ENCODE peak calls at places on chromosomes 5 and 9, in eight cellular contexts. One of them, this sample, is unnamed.

GRCh38 chr9:97535771-97536170 is 34.3 kb downstream of the TMOD1 start:
- DNase-seq in HTR-8/SVneo: no peak
- DNase-seq in GM10248: no peak
- DNase-seq in stimulated activated CD4-positive, alpha-beta T cell treated with anti-CD3 and anti-CD28 coated beads, Interleukin-15, amount 100 ng/mL, for 1 hour: no peak
- DNase-seq in SIG-M5: no peak
- DNase-seq in uterus: peak
- DNase-seq in cerebellar cortex: no peak
- DNase-seq in RWPE1: no peak
- DNase-seq in this sample: peak

GRCh38 chr5:62682059-62682458 is 103.4 kb downstream of the LRRC70 start:
- DNase-seq in HTR-8/SVneo: no peak
- DNase-seq in GM10248: no peak
- DNase-seq in stimulated activated CD4-positive, alpha-beta T cell treated with anti-CD3 and anti-CD28 coated beads, Interleukin-15, amount 100 ng/mL, for 1 hour: no peak
- DNase-seq in SIG-M5: no peak
- DNase-seq in uterus: no peak
- DNase-seq in cerebellar cortex: no peak
- DNase-seq in RWPE1: no peak
- DNase-seq in this sample: no peak

GRCh38 chr9:77449177-77450092 is 198.7 kb downstream of the GNA14 start:
- DNase-seq in HTR-8/SVneo: no peak
- DNase-seq in GM10248: no peak
- DNase-seq in stimulated activated CD4-positive, alpha-beta T cell treated with anti-CD3 and anti-CD28 coated beads, Interleukin-15, amount 100 ng/mL, for 1 hour: no peak
- DNase-seq in SIG-M5: no peak
- DNase-seq in uterus: no peak
- DNase-seq in cerebellar cortex: no peak
- DNase-seq in RWPE1: peak
- DNase-seq in this sample: no peak

GRCh38 chr5:57210633-57211032 is 36.8 kb downstream of the GPBP1 start:
- DNase-seq in HTR-8/SVneo: no peak
- DNase-seq in GM10248: no peak
- DNase-seq in stimulated activated CD4-positive, alpha-beta T cell treated with anti-CD3 and anti-CD28 coated beads, Interleukin-15, amount 100 ng/mL, for 1 hour: no peak
- DNase-seq in SIG-M5: no peak
- DNase-seq in uterus: no peak
- DNase-seq in cerebellar cortex: no peak
- DNase-seq in RWPE1: no peak
- DNase-seq in this sample: no peak

GRCh38 chr5:91030521-91031395 is 352.4 kb downstream of the ARRDC3 start:
- DNase-seq in HTR-8/SVneo: no peak
- DNase-seq in GM10248: no peak
- DNase-seq in stimulated activated CD4-positive, alpha-beta T cell treated with anti-CD3 and anti-CD28 coated beads, Interleukin-15, amount 100 ng/mL, for 1 hour: no peak
- DNase-seq in SIG-M5: no peak
- DNase-seq in uterus: no peak
- DNase-seq in cerebellar cortex: no peak
- DNase-seq in RWPE1: no peak
- DNase-seq in this sample: no peak

GRCh38 chr5:82909816-82910215 is 167.4 kb downstream of the TMEM167A start:
- DNase-seq in HTR-8/SVneo: no peak
- DNase-seq in GM10248: no peak
- DNase-seq in stimulated activated CD4-positive, alpha-beta T cell treated with anti-CD3 and anti-CD28 coated beads, Interleukin-15, amount 100 ng/mL, for 1 hour: no peak
- DNase-seq in SIG-M5: no peak
- DNase-seq in uterus: no peak
- DNase-seq in cerebellar cortex: no peak
- DNase-seq in RWPE1: no peak
- DNase-seq in this sample: no peak

GRCh38 chr5:55187370-55187769 is 14.4 kb upstream of the CDC20B start:
- DNase-seq in HTR-8/SVneo: peak
- DNase-seq in GM10248: no peak
- DNase-seq in stimulated activated CD4-positive, alpha-beta T cell treated with anti-CD3 and anti-CD28 coated beads, Interleukin-15, amount 100 ng/mL, for 1 hour: no peak
- DNase-seq in SIG-M5: no peak
- DNase-seq in uterus: no peak
- DNase-seq in cerebellar cortex: peak
- DNase-seq in RWPE1: peak
- DNase-seq in this sample: no peak

GRCh38 chr5:52922384-52922783 is 66.8 kb upstream of the ITGA2 start:
- DNase-seq in HTR-8/SVneo: peak
- DNase-seq in GM10248: no peak
- DNase-seq in stimulated activated CD4-positive, alpha-beta T cell treated with anti-CD3 and anti-CD28 coated beads, Interleukin-15, amount 100 ng/mL, for 1 hour: no peak
- DNase-seq in SIG-M5: no peak
- DNase-seq in uterus: no peak
- DNase-seq in cerebellar cortex: no peak
- DNase-seq in RWPE1: peak
- DNase-seq in this sample: no peak

GRCh38 chr9:37436540-37436939 is 14.0 kb downstream of the GRHPR start:
- DNase-seq in HTR-8/SVneo: no peak
- DNase-seq in GM10248: no peak
- DNase-seq in stimulated activated CD4-positive, alpha-beta T cell treated with anti-CD3 and anti-CD28 coated beads, Interleukin-15, amount 100 ng/mL, for 1 hour: no peak
- DNase-seq in SIG-M5: no peak
- DNase-seq in uterus: no peak
- DNase-seq in cerebellar cortex: no peak
- DNase-seq in RWPE1: no peak
- DNase-seq in this sample: no peak

GRCh38 chr9:131266301-131267229 is 9.7 kb downstream of the FAM78A start:
- DNase-seq in HTR-8/SVneo: no peak
- DNase-seq in GM10248: no peak
- DNase-seq in stimulated activated CD4-positive, alpha-beta T cell treated with anti-CD3 and anti-CD28 coated beads, Interleukin-15, amount 100 ng/mL, for 1 hour: no peak
- DNase-seq in SIG-M5: no peak
- DNase-seq in uterus: no peak
- DNase-seq in cerebellar cortex: no peak
- DNase-seq in RWPE1: no peak
- DNase-seq in this sample: no peak

GRCh38 chr5:135880278-135880677 is 15.4 kb downstream of the IL9 start:
- DNase-seq in HTR-8/SVneo: peak
- DNase-seq in GM10248: no peak
- DNase-seq in stimulated activated CD4-positive, alpha-beta T cell treated with anti-CD3 and anti-CD28 coated beads, Interleukin-15, amount 100 ng/mL, for 1 hour: no peak
- DNase-seq in SIG-M5: no peak
- DNase-seq in uterus: no peak
- DNase-seq in cerebellar cortex: no peak
- DNase-seq in RWPE1: no peak
- DNase-seq in this sample: no peak

GRCh38 chr9:5510360-5510931 is at the start of gene PDCD1LG2:
- DNase-seq in HTR-8/SVneo: no peak
- DNase-seq in GM10248: peak
- DNase-seq in stimulated activated CD4-positive, alpha-beta T cell treated with anti-CD3 and anti-CD28 coated beads, Interleukin-15, amount 100 ng/mL, for 1 hour: no peak
- DNase-seq in SIG-M5: no peak
- DNase-seq in uterus: no peak
- DNase-seq in cerebellar cortex: no peak
- DNase-seq in RWPE1: no peak
- DNase-seq in this sample: no peak

GRCh38 chr9:6894135-6894534 is 136.4 kb downstream of the KDM4C start:
- DNase-seq in HTR-8/SVneo: no peak
- DNase-seq in GM10248: peak
- DNase-seq in stimulated activated CD4-positive, alpha-beta T cell treated with anti-CD3 and anti-CD28 coated beads, Interleukin-15, amount 100 ng/mL, for 1 hour: no peak
- DNase-seq in SIG-M5: no peak
- DNase-seq in uterus: no peak
- DNase-seq in cerebellar cortex: no peak
- DNase-seq in RWPE1: no peak
- DNase-seq in this sample: no peak

GRCh38 chr5:123097483-123097870 is 8.4 kb downstream of the PRDM6 start:
- DNase-seq in HTR-8/SVneo: no peak
- DNase-seq in GM10248: no peak
- DNase-seq in stimulated activated CD4-positive, alpha-beta T cell treated with anti-CD3 and anti-CD28 coated beads, Interleukin-15, amount 100 ng/mL, for 1 hour: no peak
- DNase-seq in SIG-M5: no peak
- DNase-seq in uterus: no peak
- DNase-seq in cerebellar cortex: no peak
- DNase-seq in RWPE1: no peak
- DNase-seq in this sample: no peak

GRCh38 chr5:176587398-176587797 is 22.6 kb downstream of the GPRIN1 start:
- DNase-seq in HTR-8/SVneo: no peak
- DNase-seq in GM10248: no peak
- DNase-seq in stimulated activated CD4-positive, alpha-beta T cell treated with anti-CD3 and anti-CD28 coated beads, Interleukin-15, amount 100 ng/mL, for 1 hour: no peak
- DNase-seq in SIG-M5: no peak
- DNase-seq in uterus: no peak
- DNase-seq in cerebellar cortex: no peak
- DNase-seq in RWPE1: no peak
- DNase-seq in this sample: no peak

GRCh38 chr9:125829743-125830142 is 82.6 kb downstream of the PBX3 start:
- DNase-seq in HTR-8/SVneo: no peak
- DNase-seq in GM10248: peak
- DNase-seq in stimulated activated CD4-positive, alpha-beta T cell treated with anti-CD3 and anti-CD28 coated beads, Interleukin-15, amount 100 ng/mL, for 1 hour: peak
- DNase-seq in SIG-M5: no peak
- DNase-seq in uterus: no peak
- DNase-seq in cerebellar cortex: no peak
- DNase-seq in RWPE1: no peak
- DNase-seq in this sample: no peak

GRCh38 chr9:90767523-90768100 is 34.0 kb upstream of the SYK start:
- DNase-seq in HTR-8/SVneo: no peak
- DNase-seq in GM10248: no peak
- DNase-seq in stimulated activated CD4-positive, alpha-beta T cell treated with anti-CD3 and anti-CD28 coated beads, Interleukin-15, amount 100 ng/mL, for 1 hour: no peak
- DNase-seq in SIG-M5: no peak
- DNase-seq in uterus: no peak
- DNase-seq in cerebellar cortex: no peak
- DNase-seq in RWPE1: no peak
- DNase-seq in this sample: no peak

GRCh38 chr9:89701221-89701798 is 96.5 kb downstream of the GADD45G start:
- DNase-seq in HTR-8/SVneo: no peak
- DNase-seq in GM10248: peak
- DNase-seq in stimulated activated CD4-positive, alpha-beta T cell treated with anti-CD3 and anti-CD28 coated beads, Interleukin-15, amount 100 ng/mL, for 1 hour: peak
- DNase-seq in SIG-M5: no peak
- DNase-seq in uterus: peak
- DNase-seq in cerebellar cortex: no peak
- DNase-seq in RWPE1: no peak
- DNase-seq in this sample: no peak

GRCh38 chr5:57989378-57989777 is 470.5 kb downstream of the PLK2 start:
- DNase-seq in HTR-8/SVneo: no peak
- DNase-seq in GM10248: no peak
- DNase-seq in stimulated activated CD4-positive, alpha-beta T cell treated with anti-CD3 and anti-CD28 coated beads, Interleukin-15, amount 100 ng/mL, for 1 hour: no peak
- DNase-seq in SIG-M5: no peak
- DNase-seq in uterus: no peak
- DNase-seq in cerebellar cortex: no peak
- DNase-seq in RWPE1: peak
- DNase-seq in this sample: no peak

GRCh38 chr5:8363133-8363532 is 494.2 kb downstream of the MTRR start:
- DNase-seq in HTR-8/SVneo: no peak
- DNase-seq in GM10248: no peak
- DNase-seq in stimulated activated CD4-positive, alpha-beta T cell treated with anti-CD3 and anti-CD28 coated beads, Interleukin-15, amount 100 ng/mL, for 1 hour: no peak
- DNase-seq in SIG-M5: no peak
- DNase-seq in uterus: no peak
- DNase-seq in cerebellar cortex: no peak
- DNase-seq in RWPE1: peak
- DNase-seq in this sample: no peak

GRCh38 chr9:129241725-129242124 is 63.7 kb upstream of the IER5L start:
- DNase-seq in HTR-8/SVneo: no peak
- DNase-seq in GM10248: no peak
- DNase-seq in stimulated activated CD4-positive, alpha-beta T cell treated with anti-CD3 and anti-CD28 coated beads, Interleukin-15, amount 100 ng/mL, for 1 hour: no peak
- DNase-seq in SIG-M5: no peak
- DNase-seq in uterus: no peak
- DNase-seq in cerebellar cortex: no peak
- DNase-seq in RWPE1: no peak
- DNase-seq in this sample: no peak

GRCh38 chr5:34020717-34021116 is 12.9 kb upstream of the AMACR start:
- DNase-seq in HTR-8/SVneo: no peak
- DNase-seq in GM10248: no peak
- DNase-seq in stimulated activated CD4-positive, alpha-beta T cell treated with anti-CD3 and anti-CD28 coated beads, Interleukin-15, amount 100 ng/mL, for 1 hour: no peak
- DNase-seq in SIG-M5: no peak
- DNase-seq in uterus: no peak
- DNase-seq in cerebellar cortex: no peak
- DNase-seq in RWPE1: no peak
- DNase-seq in this sample: no peak

GRCh38 chr9:95305770-95306492 is 11.6 kb downstream of the FANCC start:
- DNase-seq in HTR-8/SVneo: peak
- DNase-seq in GM10248: no peak
- DNase-seq in stimulated activated CD4-positive, alpha-beta T cell treated with anti-CD3 and anti-CD28 coated beads, Interleukin-15, amount 100 ng/mL, for 1 hour: no peak
- DNase-seq in SIG-M5: no peak
- DNase-seq in uterus: no peak
- DNase-seq in cerebellar cortex: no peak
- DNase-seq in RWPE1: no peak
- DNase-seq in this sample: no peak

GRCh38 chr9:116208417-116209232 is 55.0 kb downstream of the PAPPA start:
- DNase-seq in HTR-8/SVneo: no peak
- DNase-seq in GM10248: no peak
- DNase-seq in stimulated activated CD4-positive, alpha-beta T cell treated with anti-CD3 and anti-CD28 coated beads, Interleukin-15, amount 100 ng/mL, for 1 hour: no peak
- DNase-seq in SIG-M5: no peak
- DNase-seq in uterus: no peak
- DNase-seq in cerebellar cortex: no peak
- DNase-seq in RWPE1: no peak
- DNase-seq in this sample: no peak

GRCh38 chr9:23573800-23574199 is 252.2 kb downstream of the ELAVL2 start:
- DNase-seq in HTR-8/SVneo: no peak
- DNase-seq in GM10248: no peak
- DNase-seq in stimulated activated CD4-positive, alpha-beta T cell treated with anti-CD3 and anti-CD28 coated beads, Interleukin-15, amount 100 ng/mL, for 1 hour: no peak
- DNase-seq in SIG-M5: no peak
- DNase-seq in uterus: no peak
- DNase-seq in cerebellar cortex: no peak
- DNase-seq in RWPE1: no peak
- DNase-seq in this sample: no peak

GRCh38 chr5:54206580-54207229 is 103.7 kb downstream of the ARL15 start:
- DNase-seq in HTR-8/SVneo: no peak
- DNase-seq in GM10248: no peak
- DNase-seq in stimulated activated CD4-positive, alpha-beta T cell treated with anti-CD3 and anti-CD28 coated beads, Interleukin-15, amount 100 ng/mL, for 1 hour: no peak
- DNase-seq in SIG-M5: no peak
- DNase-seq in uterus: no peak
- DNase-seq in cerebellar cortex: no peak
- DNase-seq in RWPE1: no peak
- DNase-seq in this sample: no peak

GRCh38 chr9:98931990-98932389 is 11.7 kb upstream of the COL15A1 start:
- DNase-seq in HTR-8/SVneo: no peak
- DNase-seq in GM10248: no peak
- DNase-seq in stimulated activated CD4-positive, alpha-beta T cell treated with anti-CD3 and anti-CD28 coated beads, Interleukin-15, amount 100 ng/mL, for 1 hour: no peak
- DNase-seq in SIG-M5: no peak
- DNase-seq in uterus: no peak
- DNase-seq in cerebellar cortex: no peak
- DNase-seq in RWPE1: no peak
- DNase-seq in this sample: no peak

GRCh38 chr5:33755216-33755615 is 136.6 kb downstream of the ADAMTS12 start:
- DNase-seq in HTR-8/SVneo: no peak
- DNase-seq in GM10248: no peak
- DNase-seq in stimulated activated CD4-positive, alpha-beta T cell treated with anti-CD3 and anti-CD28 coated beads, Interleukin-15, amount 100 ng/mL, for 1 hour: no peak
- DNase-seq in SIG-M5: no peak
- DNase-seq in uterus: no peak
- DNase-seq in cerebellar cortex: no peak
- DNase-seq in RWPE1: no peak
- DNase-seq in this sample: no peak

GRCh38 chr5:150644496-150644895 is 4.0 kb downstream of the SYNPO start:
- DNase-seq in HTR-8/SVneo: no peak
- DNase-seq in GM10248: no peak
- DNase-seq in stimulated activated CD4-positive, alpha-beta T cell treated with anti-CD3 and anti-CD28 coated beads, Interleukin-15, amount 100 ng/mL, for 1 hour: no peak
- DNase-seq in SIG-M5: no peak
- DNase-seq in uterus: no peak
- DNase-seq in cerebellar cortex: no peak
- DNase-seq in RWPE1: no peak
- DNase-seq in this sample: peak

GRCh38 chr9:98558575-98558974 is 150.2 kb downstream of the GABBR2 start:
- DNase-seq in HTR-8/SVneo: no peak
- DNase-seq in GM10248: no peak
- DNase-seq in stimulated activated CD4-positive, alpha-beta T cell treated with anti-CD3 and anti-CD28 coated beads, Interleukin-15, amount 100 ng/mL, for 1 hour: no peak
- DNase-seq in SIG-M5: no peak
- DNase-seq in uterus: no peak
- DNase-seq in cerebellar cortex: no peak
- DNase-seq in RWPE1: no peak
- DNase-seq in this sample: no peak

GRCh38 chr5:98770911-98771322 is 2.5 kb upstream of the RGMB start:
- DNase-seq in HTR-8/SVneo: no peak
- DNase-seq in GM10248: peak
- DNase-seq in stimulated activated CD4-positive, alpha-beta T cell treated with anti-CD3 and anti-CD28 coated beads, Interleukin-15, amount 100 ng/mL, for 1 hour: no peak
- DNase-seq in SIG-M5: peak
- DNase-seq in uterus: no peak
- DNase-seq in cerebellar cortex: peak
- DNase-seq in RWPE1: no peak
- DNase-seq in this sample: no peak